ENCODE peak calls at places on chromosomes 7 and 10, in five cellular contexts. K is GM23248, N is IMR-90, X is fibroblast of lung, R is PC-3. B is an unnamed sample.

GRCh38 chr10:85558533-85558932 is 808.1 kb downstream of the GRID1 start:
- DNase-seq in K (no peak), X (no peak), R (no peak), N (no peak), B (no peak)

GRCh38 chr7:110623436-110623835 is 467.5 kb upstream of the LRRN3 start:
- DNase-seq in K (no peak), R (no peak), N (no peak), X (no peak), B (no peak)

GRCh38 chr7:138546829-138547228 is 86.8 kb downstream of the TRIM24 start:
- DNase-seq in X (no peak), K (no peak), N (no peak), R (no peak), B (no peak)

GRCh38 chr7:17624379-17624778 is 315.9 kb downstream of the SNX13 start:
- DNase-seq in K (no peak), R (no peak), X (no peak), N (no peak), B (no peak)

GRCh38 chr7:44172352-44172751 is 16.9 kb downstream of the GCK start:
- DNase-seq in K (no peak), R (no peak), X (no peak), N (no peak), B (no peak)

GRCh38 chr7:7090460-7090859 is 91.9 kb upstream of the C1GALT1 start:
- DNase-seq in N (no peak), R (no peak), X (no peak), K (no peak), B (no peak)

GRCh38 chr10:131983780-131984179 is 2.1 kb upstream of the BNIP3 start:
- DNase-seq in R (peak; percentile 86), K (peak; percentile 93), X (peak; percentile 95), N (peak; percentile 99), B (peak; percentile 57)

GRCh38 chr7:137001041-137001440 is 132.6 kb downstream of the CHRM2 start:
- DNase-seq in K (no peak), N (peak; percentile 55), X (peak; percentile 57), R (no peak), B (no peak)

GRCh38 chr7:157253850-157254249 is 83.0 kb upstream of the DNAJB6 start:
- DNase-seq in N (no peak), K (no peak), R (peak; percentile 61), X (no peak), B (no peak)

GRCh38 chr7:157004050-157004838 is 6.2 kb downstream of the MNX1 start:
- DNase-seq in K (peak; percentile 65), N (peak; percentile 13), X (peak; percentile 48), R (no peak), B (no peak)

GRCh38 chr10:127033569-127034175 is 128.4 kb downstream of the DOCK1 start:
- DNase-seq in R (no peak), N (no peak), X (no peak), K (no peak), B (no peak)

GRCh38 chr10:96910488-96911395 is 78.6 kb downstream of the LCOR start:
- DNase-seq in X (peak; percentile 51), R (peak; percentile 63), K (peak; percentile 52), N (peak; percentile 35), B (peak; percentile 43)

GRCh38 chr10:80323298-80323697 is 33.3 kb downstream of the DYDC1 start:
- DNase-seq in K (no peak), X (no peak), N (no peak), R (no peak), B (no peak)

GRCh38 chr7:4279210-4279609 is 402.9 kb upstream of the FOXK1 start:
- DNase-seq in X (no peak), R (no peak), K (no peak), N (no peak), B (no peak)

GRCh38 chr10:79375321-79376077 is 28.2 kb downstream of the PPIF start:
- DNase-seq in N (peak; percentile 59), X (no peak), R (peak; percentile 79), K (peak; percentile 67), B (peak; percentile 64)

GRCh38 chr7:70208236-70209063 is 610.2 kb downstream of the AUTS2 start:
- DNase-seq in K (peak; percentile 22), X (no peak), N (no peak), R (no peak), B (peak; percentile 61)

GRCh38 chr7:140684066-140684950 is 11.6 kb downstream of the ADCK2 start:
- DNase-seq in N (no peak), K (no peak), X (no peak), R (no peak), B (no peak)

GRCh38 chr10:5942471-5942870 is 34.9 kb downstream of the IL15RA start:
- DNase-seq in N (no peak), R (no peak), K (no peak), X (no peak), B (no peak)

GRCh38 chr10:110568055-110568735 is 700 bp downstream of the SMC3 start:
- DNase-seq in N (no peak), K (peak; percentile 65), R (peak; percentile 7), X (peak; percentile 16), B (peak; percentile 53)

GRCh38 chr10:100775346-100775745 is 30.0 kb downstream of the PAX2 start:
- DNase-seq in N (no peak), X (no peak), K (peak; percentile 33), R (no peak), B (no peak)

GRCh38 chr10:4658777-4659176 is 167.2 kb upstream of the AKR1E2 start:
- DNase-seq in K (no peak), N (no peak), X (no peak), R (peak; percentile 33), B (no peak)

GRCh38 chr7:96739609-96740008 is 30.0 kb upstream of the SEM1 start:
- DNase-seq in X (no peak), K (no peak), N (no peak), R (no peak), B (no peak)

GRCh38 chr10:114346176-114347031 is 57.9 kb downstream of the AFAP1L2 start:
- DNase-seq in X (no peak), K (no peak), N (no peak), R (peak; percentile 34), B (no peak)

GRCh38 chr7:85090138-85090537 is 96.7 kb downstream of the SEMA3D start:
- DNase-seq in X (no peak), N (no peak), K (no peak), R (no peak), B (no peak)

GRCh38 chr10:52677087-52677486 is 95.5 kb downstream of the MBL2 start:
- DNase-seq in N (no peak), R (peak; percentile 36), X (no peak), K (peak; percentile 24), B (no peak)

GRCh38 chr7:151871904-151872303 is 5.0 kb downstream of the PRKAG2 start:
- DNase-seq in X (no peak), K (peak; percentile 26), N (no peak), R (peak; percentile 48), B (no peak)

GRCh38 chr7:98870807-98871491 is 1.1 kb upstream of the TMEM130 start:
- DNase-seq in N (no peak), X (no peak), K (no peak), R (no peak), B (no peak)

GRCh38 chr10:95290801-95291633 is at the start of gene PDLIM1:
- DNase-seq in R (peak; percentile 68), N (peak; percentile 45), X (peak; percentile 33), K (peak; percentile 87), B (peak; percentile 93)

GRCh38 chr7:27154901-27155815 is 1.3 kb downstream of the HOXA7 start:
- DNase-seq in N (no peak), X (no peak), R (no peak), K (peak; percentile 34), B (no peak)

DNA sequence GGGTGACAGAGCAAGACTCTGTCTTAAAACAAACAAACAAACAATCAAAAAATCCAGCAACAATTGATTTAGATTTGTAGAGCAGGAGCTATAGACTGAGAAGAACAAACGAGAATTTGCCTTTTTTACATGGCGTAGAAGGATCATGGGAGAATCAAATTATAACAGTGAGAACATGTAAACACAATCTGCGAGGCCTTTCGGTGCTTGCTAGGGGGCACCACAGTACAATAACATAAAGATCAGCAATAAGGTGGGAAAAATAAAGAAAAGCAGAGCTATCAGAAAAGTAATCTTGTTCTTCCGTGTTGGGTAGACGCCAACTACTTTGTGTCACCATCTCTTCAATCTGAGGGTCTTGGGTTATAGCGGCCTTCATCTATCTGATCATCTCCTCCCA is 82.2 kb downstream of the NOD1 start:
- DNase-seq in K (peak; percentile 12), X (peak; percentile 28), R (no peak), N (no peak), B (no peak)
- H3K4me2 ChIP-seq in K (no peak overlapping the region), X (no peak overlapping the region), R (no peak overlapping the region), N (no peak overlapping the region), B (no peak overlapping the region)

DNA sequence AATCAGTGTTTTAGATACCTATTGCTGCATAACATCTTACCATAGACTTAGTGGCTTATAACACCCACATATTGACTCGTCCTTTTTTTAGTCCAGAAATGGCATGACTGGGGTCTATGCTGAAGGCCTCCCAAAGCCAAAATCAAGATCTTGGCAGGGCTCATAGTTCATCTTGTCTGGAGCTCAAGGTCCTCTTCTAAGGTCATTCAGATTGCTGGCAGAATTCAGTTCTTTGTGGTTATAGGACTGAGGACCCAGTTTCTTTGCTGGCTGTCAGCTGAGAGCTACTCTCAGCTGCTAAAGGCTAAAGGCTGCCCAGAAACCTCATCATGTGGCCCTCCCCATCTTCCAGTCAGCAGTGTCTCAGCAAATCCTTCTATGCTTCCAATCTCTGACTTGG is 165.5 kb downstream of the FAM107B start:
- DNase-seq in X (no peak), R (no peak), N (no peak), K (no peak), B (no peak)
- H3K36me3 ChIP-seq in X (no peaks in the 10 kb centered on the region), R (no peaks in the 10 kb centered on the region), N (no peaks in the 10 kb centered on the region), K (no peaks in the 10 kb centered on the region), B (no peaks in the 10 kb centered on the region)

GRCh38 chr7:130368347-130368746 is 11.9 kb upstream of the CPA1 start:
- DNase-seq in R (no peak), X (no peak), K (no peak), N (no peak), B (no peak)

GRCh38 chr7:130371059-130371458 is 9.2 kb upstream of the CPA1 start:
- DNase-seq in K (peak; percentile 76), R (no peak), X (peak; percentile 72), N (peak; percentile 52), B (no peak)

GRCh38 chr7:130369831-130370230 is 10.5 kb upstream of the CPA1 start:
- DNase-seq in K (peak; percentile 46), X (no peak), R (no peak), N (no peak), B (no peak)

GRCh38 chr7:130367836-130368235 is 12.5 kb upstream of the CPA1 start:
- DNase-seq in X (no peak), K (no peak), R (no peak), N (no peak), B (no peak)

GRCh38 chr7:130369110-130369711 is 11.1 kb upstream of the CPA1 start:
- DNase-seq in X (peak; percentile 75), N (peak; percentile 75), R (no peak), K (peak; percentile 84), B (peak; percentile 56)
- H3K4me1 ChIP-seq in X (peaks cover 55% of the 10 kb centered on the region), N (peaks cover 60% of the 10 kb centered on the region), R (peaks cover 20% of the 10 kb centered on the region), K (peaks cover 83% of the 10 kb centered on the region), B (peaks cover 76% of the 10 kb centered on the region)

GRCh38 chr10:103553743-103554487 is 60.4 kb downstream of the NEURL1 start:
- DNase-seq in X (no peak), N (no peak), R (no peak), K (peak; percentile 33), B (no peak)

GRCh38 chr10:103555321-103555649 is 61.8 kb downstream of the NEURL1 start:
- DNase-seq in K (no peak), X (no peak), R (no peak), N (no peak), B (no peak)

GRCh38 chr10:103554488-103555320 is 61.2 kb downstream of the NEURL1 start:
- DNase-seq in N (peak; percentile 80), X (peak; percentile 62), R (peak; percentile 58), K (peak; percentile 74), B (peak; percentile 83)

GRCh38 chr10:103551619-103552602 is 58.4 kb downstream of the NEURL1 start:
- DNase-seq in K (no peak), R (no peak), X (no peak), N (no peak), B (no peak)

GRCh38 chr10:103552856-103553742 is 59.6 kb downstream of the NEURL1 start:
- DNase-seq in R (no peak), K (no peak), X (no peak), N (no peak), B (no peak)
- H3K4me2 ChIP-seq in R (no peak overlapping the region), K (no peak overlapping the region), X (no peak overlapping the region), N (no peak overlapping the region), B (no peak overlapping the region)